ENCODE peak calls at places on chromosomes 11 and 22, in ten cellular contexts. X is stimulated activated CD8-positive, alpha-beta memory T cell treated with anti-CD3 and anti-CD28 coated beads, Interleukin-2, amount 100 ng/mL, for 48 hours; G is NCI-H2107; V is ovary; R is NCI-H774; W is Calu3; K is brain microvascular endothelial cell; S is activated naive CD4-positive, alpha-beta T cell treated with Interleukin-2 at 50 U/mL for 16 hours; M is EH; P is endothelial cell. T is an unnamed sample.

GRCh38 chr22:35785181-35785923 is 67.7 kb downstream of the APOL5 start:
- DNase-seq in X (no peak), G (no peak), V (no peak), R (no peak), W (no peak), K (no peak), S (no peak), M (peak; percentile 75), P (no peak), T (no peak)

GRCh38 chr11:105144887-105145286 is 5.3 kb upstream of the CARD18 start:
- DNase-seq in X (no peak), G (no peak), V (no peak), R (no peak), W (peak; percentile 1), K (no peak), S (no peak), M (peak; percentile 83), P (no peak), T (no peak)

GRCh38 chr11:122748968-122749687 is 89.2 kb upstream of the CRTAM start:
- DNase-seq in X (no peak), G (no peak), V (no peak), R (no peak), W (no peak), K (peak; percentile 96), S (peak; percentile 67), M (peak; percentile 99), P (no peak), T (no peak)

GRCh38 chr11:47143322-47143721 is 33.4 kb downstream of the ARFGAP2 start:
- DNase-seq in X (no peak), G (no peak), V (peak; percentile 58), R (peak; percentile 23), W (no peak), K (peak; percentile 57), S (no peak), M (peak; percentile 96), P (no peak), T (peak; percentile 69)

GRCh38 chr11:62105611-62106245 is 18.1 kb upstream of the INCENP start:
- DNase-seq in X (no peak), G (no peak), V (no peak), R (no peak), W (no peak), K (no peak), S (no peak), M (peak; percentile 82), P (no peak), T (no peak)

GRCh38 chr11:1519028-1519736 is 32.6 kb upstream of the MOB2 start:
- DNase-seq in X (no peak), G (no peak), V (no peak), R (no peak), W (no peak), K (no peak), S (no peak), M (no peak), P (no peak), T (no peak)

GRCh38 chr22:50473088-50473487 is 1.7 kb downstream of the SBF1 start:
- DNase-seq in X (peak; percentile 46), G (no peak), V (no peak), R (no peak), W (peak; percentile 54), K (no peak), S (peak; percentile 50), M (no peak), P (no peak), T (no peak)

GRCh38 chr22:23403720-23404688 is 176.1 kb downstream of the IGLL1 start:
- DNase-seq in X (no peak), G (no peak), V (no peak), R (no peak), W (no peak), K (no peak), S (no peak), M (no peak), P (no peak), T (no peak)